ENCODE peak calls at places on chromosomes 12 and 14, in six cellular contexts. E is stimulated activated CD8-positive, alpha-beta memory T cell treated with anti-CD3 and anti-CD28 coated beads, Interleukin-4, amount 100 ng/mL, for 48 hours; D is naive thymus-derived CD8-positive, alpha-beta T cell; O is stimulated activated naive CD8-positive, alpha-beta T cell treated with anti-CD3 and anti-CD28 coated beads, Interleukin-15, Interleukin-2, amounts not matched to agents 100 U/mL and 50 U/mL, for 24 hours; W is germinal center; U is IMR-90. X is an unnamed sample.

GRCh38 chr12:94670075-94670474 is 19.7 kb upstream of the TMCC3 start:
- DNase-seq in E (no peak), D (no peak), O (no peak), W (no peak), U (no peak), X (no peak)

GRCh38 chr14:90963343-90963742 is 97.1 kb downstream of the RPS6KA5 start:
- DNase-seq in E (no peak), D (no peak), O (no peak), W (no peak), U (no peak), X (no peak)

GRCh38 chr14:55448146-55448614 is 7.8 kb upstream of the TBPL2 start:
- DNase-seq in E (peak; percentile 57), D (no peak), O (peak; percentile 52), W (no peak), U (peak; percentile 97), X (no peak)

GRCh38 chr14:50726372-50727107 is 58.4 kb upstream of the SAV1 start:
- DNase-seq in E (no peak), D (no peak), O (no peak), W (no peak), U (peak; percentile 89), X (no peak)

GRCh38 chr14:100022772-100023451 is 42.3 kb upstream of the EVL start:
- DNase-seq in E (no peak), D (no peak), O (no peak), W (no peak), U (peak; percentile 59), X (no peak)

GRCh38 chr14:30601579-30601916 is 20.6 kb upstream of the SCFD1 start:
- DNase-seq in E (no peak), D (no peak), O (no peak), W (no peak), U (no peak), X (no peak)

GRCh38 chr14:21041676-21042433 is at the start of gene RNASE7:
- DNase-seq in E (no peak), D (no peak), O (no peak), W (no peak), U (peak; percentile 54), X (peak; percentile 27)

GRCh38 chr14:62053188-62053587 is 291.0 kb downstream of the SNAPC1 start:
- DNase-seq in E (no peak), D (no peak), O (no peak), W (no peak), U (no peak), X (no peak)

GRCh38 chr14:103748539-103748867 is 32.9 kb downstream of the ZFYVE21 start:
- DNase-seq in E (peak; percentile 60), D (peak; percentile 28), O (peak; percentile 56), W (no peak), U (no peak), X (no peak)

GRCh38 chr12:131589231-131589902 is 121.5 kb upstream of the SFSWAP start:
- DNase-seq in E (no peak), D (no peak), O (no peak), W (no peak), U (no peak), X (no peak)

GRCh38 chr12:108996320-108996719 is 24.5 kb downstream of the SVOP start:
- DNase-seq in E (no peak), D (no peak), O (no peak), W (no peak), U (no peak), X (no peak)

GRCh38 chr12:101172316-101172715 is 37.7 kb downstream of the SLC5A8 start:
- DNase-seq in E (no peak), D (no peak), O (no peak), W (no peak), U (peak; percentile 10), X (peak; percentile 19)

GRCh38 chr14:51552768-51553426 is 98.8 kb upstream of the FRMD6 start:
- DNase-seq in E (no peak), D (no peak), O (no peak), W (no peak), U (no peak), X (no peak)

GRCh38 chr14:93894992-93895391 is 32.2 kb upstream of the FAM181A start:
- DNase-seq in E (no peak), D (no peak), O (no peak), W (no peak), U (no peak), X (no peak)

GRCh38 chr12:130835436-130835835 is 3.6 kb downstream of the STX2 start:
- DNase-seq in E (peak; percentile 5), D (no peak), O (no peak), W (no peak), U (no peak), X (no peak)

GRCh38 chr12:124763594-124763979 is 100.1 kb downstream of the SCARB1 start:
- DNase-seq in E (no peak), D (no peak), O (no peak), W (no peak), U (no peak), X (no peak)

GRCh38 chr14:87508333-87508732 is 484.6 kb downstream of the GALC start:
- DNase-seq in E (no peak), D (no peak), O (no peak), W (no peak), U (no peak), X (no peak)

GRCh38 chr14:104774453-104775072 is 21.0 kb downstream of the AKT1 start:
- DNase-seq in E (no peak), D (no peak), O (no peak), W (no peak), U (no peak), X (no peak)

GRCh38 chr14:91350813-91351507 is 66.7 kb downstream of the CCDC88C start:
- DNase-seq in E (peak; percentile 79), D (peak; percentile 58), O (peak; percentile 63), W (peak; percentile 66), U (no peak), X (no peak)

GRCh38 chr14:74951443-74952194 is 3.8 kb downstream of the PGF start:
- DNase-seq in E (no peak), D (no peak), O (no peak), W (no peak), U (no peak), X (no peak)

GRCh38 chr12:108214486-108214885 is 85.4 kb downstream of the WSCD2 start:
- DNase-seq in E (peak; percentile 47), D (no peak), O (peak; percentile 22), W (no peak), U (peak; percentile 7), X (peak; percentile 53)

GRCh38 chr14:88044129-88044727 is 39.3 kb downstream of the GPR65 start:
- DNase-seq in E (no peak), D (no peak), O (no peak), W (no peak), U (no peak), X (no peak)

GRCh38 chr12:70106347-70106746 is 136.9 kb upstream of the CNOT2 start:
- DNase-seq in E (no peak), D (no peak), O (no peak), W (no peak), U (no peak), X (no peak)

GRCh38 chr12:56334490-56334793 is 642 bp upstream of the PAN2 start:
- DNase-seq in E (no peak), D (no peak), O (no peak), W (peak; percentile 12), U (no peak), X (no peak)

GRCh38 chr14:74502236-74503019 is 8.9 kb downstream of the ISCA2 start:
- DNase-seq in E (no peak), D (no peak), O (no peak), W (peak; percentile 31), U (peak; percentile 45), X (peak; percentile 26)

GRCh38 chr14:54209501-54210231 is 187.1 kb upstream of the CDKN3 start:
- DNase-seq in E (no peak), D (no peak), O (no peak), W (no peak), U (peak; percentile 30), X (no peak)

GRCh38 chr12:11981174-11981733 is 89.5 kb upstream of the BCL2L14 start:
- DNase-seq in E (peak; percentile 69), D (peak; percentile 26), O (peak; percentile 51), W (no peak), U (no peak), X (no peak)